ENCODE peak calls at places on chromosomes 4 and X, in six cellular contexts. G, B, A, W, J and M are unnamed samples.
A peak's percentile ranks its signal among the peaks of the same experiment; 100 is the strongest.

GRCh38 chr4:54487491-54487890 is 170.3 kb upstream of the KIT start:
- DNase-seq in G (no peak), B (no peak), W (no peak), J (no peak), A (no peak), M (no peak)

GRCh38 chr4:125432078-125432477 is 117.3 kb downstream of the FAT4 start:
- DNase-seq in W (peak; percentile 74), J (peak; percentile 1), G (peak; percentile 25), B (peak; percentile 53), A (no peak), M (peak; percentile 83)

GRCh38 chr4:109729155-109729562 is 711 bp downstream of the PLA2G12A start:
- DNase-seq in J (no peak), W (peak; percentile 27), G (no peak), A (peak; percentile 28), B (peak; percentile 13), M (no peak)

GRCh38 chr4:6087669-6088068 is 69.4 kb upstream of the C4orf50 start:
- DNase-seq in B (peak; percentile 61), G (peak; percentile 59), W (peak; percentile 86), J (peak; percentile 51), A (no peak), M (peak; percentile 89)

GRCh38 chr4:37475087-37475486 is 211.1 kb downstream of the RELL1 start:
- DNase-seq in A (no peak), G (no peak), W (no peak), J (no peak), B (no peak), M (no peak)

GRCh38 chrX:150408007-150408406 is 44.9 kb downstream of the MAMLD1 start:
- DNase-seq in A (no peak), J (no peak), G (no peak), W (no peak), B (no peak), M (no peak)

GRCh38 chr4:40441415-40441814 is 106.3 kb downstream of the CHRNA9 start:
- DNase-seq in G (no peak), J (no peak), A (no peak), B (no peak), W (no peak), M (no peak)

GRCh38 chr4:184801781-184802180 is 24.0 kb downstream of the ACSL1 start:
- DNase-seq in B (no peak), A (no peak), W (no peak), J (no peak), G (no peak), M (no peak)

GRCh38 chrX:150547511-150548115 is 20.8 kb upstream of the MTM1 start:
- DNase-seq in G (no peak), J (no peak), A (peak; percentile 67), B (peak; percentile 65), W (peak; percentile 64), M (peak; percentile 76)

GRCh38 chr4:24473309-24473721 is 111.0 kb downstream of the DHX15 start:
- DNase-seq in W (peak; percentile 58), J (no peak), B (peak; percentile 42), A (no peak), G (no peak), M (peak; percentile 65)

GRCh38 chr4:107561481-107561880 is 158.6 kb downstream of the PAPSS1 start:
- DNase-seq in B (no peak), J (no peak), A (no peak), G (no peak), W (no peak), M (no peak)

GRCh38 chr4:45650545-45650944 is 473.3 kb downstream of the GABRG1 start:
- DNase-seq in B (no peak), A (no peak), G (no peak), W (no peak), J (no peak), M (no peak)

GRCh38 chr4:30717208-30718020 is 2.8 kb upstream of the PCDH7 start:
- DNase-seq in B (peak; percentile 77), W (peak; percentile 83), G (no peak), J (no peak), A (peak; percentile 45), M (peak; percentile 87)

GRCh38 chr4:107151173-107151572 is 115.1 kb upstream of the DKK2 start:
- DNase-seq in A (no peak), G (no peak), J (no peak), W (no peak), B (no peak), M (no peak)

GRCh38 chr4:154569584-154569983 is 6.8 kb downstream of the FGB start:
- DNase-seq in A (no peak), J (no peak), B (no peak), W (no peak), G (no peak), M (no peak)

GRCh38 chr4:10085828-10086505 is 30.6 kb downstream of the WDR1 start:
- DNase-seq in A (no peak), G (no peak), B (no peak), W (no peak), J (no peak), M (no peak)

GRCh38 chrX:42615161-42615563 is 162.8 kb downstream of the PPP1R2C start:
- DNase-seq in A (no peak), B (no peak), G (no peak), W (peak; percentile 44), J (peak; percentile 41), M (peak; percentile 85)

GRCh38 chr4:75172551-75172950 is 239.6 kb downstream of the PARM1 start:
- DNase-seq in A (no peak), W (no peak), B (no peak), J (no peak), G (no peak), M (no peak)

GRCh38 chr4:182126567-182126966 is 116.6 kb upstream of the TENM3 start:
- DNase-seq in G (no peak), J (no peak), W (no peak), B (no peak), A (no peak), M (no peak)

GRCh38 chr4:41358626-41359025 is 101.9 kb downstream of the UCHL1 start:
- DNase-seq in G (no peak), W (no peak), B (no peak), J (no peak), A (peak; percentile 67), M (no peak)

GRCh38 chr4:7416745-7417432 is 17.8 kb downstream of the PSAPL1 start:
- DNase-seq in G (no peak), A (no peak), B (no peak), W (no peak), J (no peak), M (peak; percentile 20)
- H3K4me3 ChIP-seq in G (no peak overlapping the region), A (no peak overlapping the region), B (no peak overlapping the region), W (no peak overlapping the region), J (no peak overlapping the region), M (no peak overlapping the region)

GRCh38 chr4:87036713-87037112 is 101.9 kb downstream of the AFF1 start:
- DNase-seq in W (no peak), B (no peak), G (no peak), J (no peak), A (no peak), M (no peak)

GRCh38 chr4:87037921-87038320 is 103.1 kb downstream of the AFF1 start:
- DNase-seq in A (no peak), G (no peak), B (no peak), W (no peak), J (no peak), M (no peak)

GRCh38 chr4:87035881-87036509 is 101.2 kb downstream of the AFF1 start:
- DNase-seq in B (no peak), A (no peak), J (no peak), W (no peak), G (no peak), M (no peak)

GRCh38 chr4:87041142-87041541 is 106.3 kb downstream of the AFF1 start:
- DNase-seq in B (no peak), J (no peak), G (no peak), A (no peak), W (no peak), M (no peak)

GRCh38 chr4:87038837-87039715 is 104.3 kb downstream of the AFF1 start:
- DNase-seq in W (peak; percentile 75), A (no peak), J (no peak), G (no peak), B (peak; percentile 88), M (peak; percentile 86)
- H3K4me1 ChIP-seq in W (peaks cover 63% of the 10 kb centered on the region), A (peaks cover 60% of the 10 kb centered on the region), J (peaks cover 21% of the 10 kb centered on the region), G (peaks cover 11% of the 10 kb centered on the region), B (peaks cover 60% of the 10 kb centered on the region), M (peaks cover 39% of the 10 kb centered on the region)

GRCh38 chr4:20255823-20256222 is 4.1 kb downstream of the SLIT2 start:
- DNase-seq in B (no peak), W (peak; percentile 29), A (no peak), J (no peak), G (no peak), M (no peak)
- H3K27ac ChIP-seq in B (no peak overlapping the region), W (no peak overlapping the region), A (no peak overlapping the region), J (no peak overlapping the region), G (no peak overlapping the region), M (no peak overlapping the region)

GRCh38 chr4:66216252-66216651 is 546.0 kb upstream of the EPHA5 start:
- DNase-seq in W (no peak), J (no peak), B (no peak), A (no peak), G (no peak), M (no peak)
- H3K4me3 ChIP-seq in W (no peak overlapping the region), J (no peak overlapping the region), B (no peak overlapping the region), A (no peak overlapping the region), G (no peak overlapping the region), M (no peak overlapping the region)

GRCh38 chr4:15414601-15415091 is 13.2 kb upstream of the C1QTNF7 start:
- DNase-seq in J (no peak), B (no peak), G (no peak), A (no peak), W (no peak), M (no peak)

GRCh38 chr4:15413010-15413622 is 14.7 kb upstream of the C1QTNF7 start:
- DNase-seq in J (no peak), B (no peak), A (no peak), G (no peak), W (no peak), M (no peak)

GRCh38 chr4:15405069-15405468 is 22.8 kb upstream of the C1QTNF7 start:
- DNase-seq in J (no peak), B (peak; percentile 46), W (no peak), G (no peak), A (no peak), M (no peak)

GRCh38 chr4:15413623-15414019 is 14.2 kb upstream of the C1QTNF7 start:
- DNase-seq in A (no peak), J (no peak), B (no peak), G (no peak), W (no peak), M (no peak)

DNA sequence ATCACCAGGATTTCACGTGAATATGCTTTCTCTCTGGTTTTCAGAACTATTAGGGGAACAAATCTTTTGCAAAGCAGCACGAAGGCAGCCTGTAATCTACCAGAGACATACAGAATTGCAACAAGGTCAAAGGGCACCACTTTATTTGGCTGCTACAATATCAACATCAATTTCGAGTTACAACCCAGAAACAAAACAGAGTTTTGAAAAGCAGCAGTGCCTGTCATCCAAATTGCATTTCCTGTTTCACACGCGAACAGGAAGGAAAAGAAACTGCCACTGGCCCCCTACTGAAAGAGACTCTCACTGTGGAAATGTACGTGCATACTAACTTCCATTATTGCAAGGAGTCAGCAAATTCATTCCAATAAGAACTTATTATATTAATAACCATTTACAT is 17.1 kb upstream of the C1QTNF7 start:
- DNase-seq in J (no peak), A (no peak), W (no peak), G (no peak), B (peak; percentile 2), M (no peak)
- H3K4me1 ChIP-seq in J (no peaks in the 10 kb centered on the region), A (peaks cover 9% of the 10 kb centered on the region), W (no peaks in the 10 kb centered on the region), G (peaks cover 1% of the 10 kb centered on the region), B (peaks cover 39% of the 10 kb centered on the region), M (no peaks in the 10 kb centered on the region)

GRCh38 chrX:107728342-107729099 is 47.1 kb downstream of the TSC22D3 start:
- DNase-seq in A (no peak), W (no peak), B (no peak), J (no peak), G (no peak), M (no peak)
- H3K27ac ChIP-seq in A (peak overlapping the region; percentile 28), W (no peak overlapping the region), B (peak overlapping the region; percentile 79), J (no peak overlapping the region), G (no peak overlapping the region), M (no peak overlapping the region)

GRCh38 chr4:69092190-69092589 is 4.1 kb upstream of the UGT2B7 start:
- DNase-seq in A (no peak), G (no peak), W (no peak), B (no peak), J (no peak), M (no peak)
- H3K4me3 ChIP-seq in A (no peak overlapping the region), G (no peak overlapping the region), W (no peak overlapping the region), B (no peak overlapping the region), J (no peak overlapping the region), M (no peak overlapping the region)